ENCODE peak calls at places on chromosomes 16 and 17, in four cellular contexts. D is SK-N-SH, B is K562, W is WTC11. G is an unnamed sample.

GRCh38 chr17:57619061-57619937 is 125.8 kb downstream of the CCDC182 start:
- DNase-seq in D (peak), B (peak), W (no peak), G (no peak)

GRCh38 chr17:55458977-55459376 is 37.3 kb upstream of the MMD start:
- DNase-seq in D (no peak), B (no peak), W (no peak), G (no peak)

GRCh38 chr16:88922114-88922825 is 54.7 kb downstream of the CBFA2T3 start:
- DNase-seq in D (no peak), B (no peak), W (peak), G (peak)

GRCh38 chr16:87335968-87336849 is 19.0 kb upstream of the C16orf95 start:
- DNase-seq in D (no peak), B (no peak), W (no peak), G (no peak)

GRCh38 chr16:54242199-54242598 is 44.4 kb downstream of the IRX3 start:
- DNase-seq in D (peak), B (peak), W (peak), G (peak)

GRCh38 chr17:42895185-42895555 is 5.4 kb upstream of the G6PC1 start:
- DNase-seq in D (no peak), B (no peak), W (no peak), G (no peak)

GRCh38 chr16:80889779-80890359 is 85.5 kb upstream of the CDYL2 start:
- DNase-seq in D (no peak), B (no peak), W (no peak), G (no peak)

GRCh38 chr16:85751665-85752501 is 987 bp upstream of the C16orf74 start:
- DNase-seq in D (no peak), B (no peak), W (no peak), G (peak)

GRCh38 chr17:72677714-72678390 is 414.6 kb downstream of the SLC39A11 start:
- DNase-seq in D (no peak), B (no peak), W (no peak), G (no peak)

GRCh38 chr17:46977348-46977747 is 1.7 kb downstream of the RPRML start:
- DNase-seq in D (peak), B (peak), W (peak), G (peak)

GRCh38 chr16:15846510-15846909 is 10.3 kb downstream of the MYH11 start:
- DNase-seq in D (no peak), B (no peak), W (no peak), G (no peak)

GRCh38 chr17:16255481-16255901 is 38.5 kb downstream of the PIGL start:
- DNase-seq in D (no peak), B (no peak), W (no peak), G (no peak)

GRCh38 chr17:75832164-75832651 is 12.0 kb downstream of the UNC13D start:
- DNase-seq in D (no peak), B (no peak), W (no peak), G (peak)

GRCh38 chr16:11045846-11046245 is 101.5 kb downstream of the CLEC16A start:
- DNase-seq in D (no peak), B (no peak), W (no peak), G (no peak)

GRCh38 chr17:75125984-75126383 is 5.6 kb downstream of the NT5C start:
- DNase-seq in D (peak), B (no peak), W (no peak), G (no peak)

GRCh38 chr17:30970757-30971567 is at the start of gene RNF135:
- DNase-seq in D (no peak), B (no peak), W (peak), G (peak)

GRCh38 chr17:38703742-38704644 is 1.1 kb upstream of the MLLT6 start:
- DNase-seq in D (peak), B (peak), W (peak), G (peak)

GRCh38 chr16:68732068-68732680 is 4.9 kb upstream of the CDH1 start:
- DNase-seq in D (peak), B (peak), W (peak), G (peak)

GRCh38 chr17:21286771-21287702 is 2.5 kb downstream of the MAP2K3 start:
- DNase-seq in D (no peak), B (no peak), W (no peak), G (no peak)

GRCh38 chr16:3771513-3771912 is 54.2 kb upstream of the TRAP1 start:
- DNase-seq in D (no peak), B (no peak), W (no peak), G (no peak)
- TF ChIP-seq TEAD4 in D (no peak), B (no peak), W (no peak), G (no peak)

DNA sequence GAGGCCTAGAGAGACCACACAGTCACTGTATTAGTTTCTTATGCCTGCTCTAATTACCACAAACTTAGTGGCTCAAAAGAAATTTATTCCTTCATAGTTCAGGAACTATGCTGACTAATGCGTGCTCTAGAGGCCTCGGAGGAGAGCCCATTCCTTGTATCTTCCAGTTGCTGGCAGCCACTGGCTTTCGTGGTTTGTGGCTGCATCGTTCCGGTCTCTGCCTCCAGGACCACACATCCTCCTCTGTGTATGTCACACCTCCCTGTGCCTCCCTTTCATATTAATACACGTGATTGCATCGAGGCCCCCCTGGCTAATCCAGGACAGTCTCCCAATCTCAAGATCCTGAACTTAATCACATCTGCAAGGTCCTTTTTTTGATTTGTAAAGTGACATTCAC is 16.9 kb upstream of the MYLK3 start:
- DNase-seq in D (no peak), B (no peak), W (no peak), G (no peak)
- TF ChIP-seq TEAD4 in D (no peak), B (no peak), W (no peak), G (no peak)

GRCh38 chr16:30559690-30560089 is 1.5 kb upstream of the ZNF764 start:
- DNase-seq in D (no peak), B (no peak), W (no peak), G (no peak)

GRCh38 chr16:30562021-30562420 is 3.8 kb upstream of the ZNF764 start:
- DNase-seq in D (no peak), B (no peak), W (no peak), G (no peak)

GRCh38 chr16:30558789-30559377 is 709 bp upstream of the ZNF764 start:
- DNase-seq in D (no peak), B (no peak), W (no peak), G (no peak)

GRCh38 chr16:30557950-30558788 is at the start of gene ZNF764:
- DNase-seq in D (peak), B (peak), W (peak), G (peak)

DNA sequence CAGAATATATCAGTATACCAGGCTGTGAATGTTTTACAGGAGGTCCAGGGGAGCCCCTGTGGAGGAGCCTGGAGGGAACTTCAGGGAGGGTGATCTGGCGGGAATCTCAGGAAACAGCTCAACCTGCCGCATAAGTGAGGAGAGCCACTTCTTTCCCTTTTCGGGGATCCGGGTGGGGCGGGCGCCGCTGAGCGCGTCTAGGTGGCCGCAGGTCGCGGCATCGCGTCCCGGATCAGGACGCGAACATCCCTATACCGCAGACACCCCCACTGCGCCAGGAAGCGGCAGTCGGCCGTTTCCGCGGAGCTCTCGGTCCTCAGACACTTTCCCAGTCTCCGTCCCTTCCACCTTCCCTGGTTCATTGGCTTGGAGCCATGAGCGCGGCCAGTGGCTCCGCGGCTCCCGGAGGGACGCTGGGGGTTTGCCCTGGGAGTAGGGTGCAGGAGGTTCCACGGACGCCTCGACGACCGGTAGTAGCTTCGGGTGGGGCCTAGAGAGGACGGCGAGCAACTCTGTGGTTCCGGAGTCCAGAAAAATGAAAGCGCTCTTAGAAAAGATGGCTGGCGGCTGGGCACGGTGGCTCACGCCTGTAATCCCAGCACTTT is 3.1 kb upstream of the ZNF764 start:
- DNase-seq in D (no peak), B (no peak), W (peak), G (peak)
- TF ChIP-seq TEAD4 in D (no peak), B (no peak), W (no peak), G (no peak)

DNA sequence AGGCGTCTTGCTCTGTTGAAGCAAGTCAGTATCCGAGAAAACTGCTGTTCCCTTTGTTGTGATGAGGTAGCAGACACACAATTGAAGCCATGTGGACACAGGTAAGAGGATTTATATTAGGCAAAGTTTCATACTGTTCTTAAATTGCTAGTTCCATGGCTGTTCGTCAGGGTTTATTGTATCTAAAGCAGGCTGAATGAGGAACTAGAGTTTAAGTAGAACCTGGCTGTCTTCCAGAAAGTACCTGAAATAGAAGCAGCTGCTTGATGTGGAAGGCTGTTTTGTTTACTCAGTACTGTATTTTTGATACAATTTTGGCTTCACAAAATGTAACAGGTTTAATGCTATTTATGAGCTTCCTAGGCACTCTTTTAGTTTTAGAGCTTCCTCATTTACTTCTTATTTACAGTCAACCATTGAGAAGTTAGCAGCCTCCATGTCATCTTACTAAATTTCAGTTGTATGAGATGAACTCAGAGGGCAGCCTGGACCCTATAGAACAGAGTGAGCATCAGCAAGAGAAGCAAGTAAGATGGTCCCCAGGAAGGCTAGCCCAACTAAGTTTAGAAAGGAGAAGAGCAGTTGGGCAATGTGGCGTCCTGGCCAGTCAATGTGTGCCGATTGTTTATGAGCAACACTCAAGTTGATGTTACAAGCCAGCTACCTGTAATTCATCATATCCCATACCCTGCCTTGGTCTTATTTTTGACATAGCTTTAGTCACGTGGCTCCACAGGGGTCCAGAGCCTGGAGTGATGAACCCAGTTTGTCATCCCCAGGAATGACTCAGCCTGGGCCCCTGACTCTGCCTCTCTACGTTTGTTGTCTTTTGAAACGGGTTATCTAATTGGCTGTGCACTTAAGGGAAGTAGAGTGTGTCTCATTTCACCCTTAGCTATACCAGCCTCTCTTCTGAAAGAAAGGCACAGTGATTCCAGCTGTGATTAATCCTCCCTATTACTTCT is 9.6 kb upstream of the ARL2BP start:
- DNase-seq in D (no peak), B (peak), W (no peak), G (no peak)
- TF ChIP-seq TEAD4 in D (no peak), B (no peak), W (no peak), G (no peak)

GRCh38 chr16:2520097-2520783 is at the start of gene AMDHD2:
- DNase-seq in D (peak), B (peak), W (peak), G (no peak)

GRCh38 chr16:2523801-2524231 is 3.6 kb downstream of the AMDHD2 start:
- DNase-seq in D (no peak), B (no peak), W (no peak), G (no peak)

GRCh38 chr16:2518823-2519710 is 1.1 kb upstream of the AMDHD2 start:
- DNase-seq in D (peak), B (no peak), W (no peak), G (no peak)

GRCh38 chr16:2519711-2520080 is 475 bp upstream of the AMDHD2 start:
- DNase-seq in D (no peak), B (no peak), W (no peak), G (no peak)

DNA sequence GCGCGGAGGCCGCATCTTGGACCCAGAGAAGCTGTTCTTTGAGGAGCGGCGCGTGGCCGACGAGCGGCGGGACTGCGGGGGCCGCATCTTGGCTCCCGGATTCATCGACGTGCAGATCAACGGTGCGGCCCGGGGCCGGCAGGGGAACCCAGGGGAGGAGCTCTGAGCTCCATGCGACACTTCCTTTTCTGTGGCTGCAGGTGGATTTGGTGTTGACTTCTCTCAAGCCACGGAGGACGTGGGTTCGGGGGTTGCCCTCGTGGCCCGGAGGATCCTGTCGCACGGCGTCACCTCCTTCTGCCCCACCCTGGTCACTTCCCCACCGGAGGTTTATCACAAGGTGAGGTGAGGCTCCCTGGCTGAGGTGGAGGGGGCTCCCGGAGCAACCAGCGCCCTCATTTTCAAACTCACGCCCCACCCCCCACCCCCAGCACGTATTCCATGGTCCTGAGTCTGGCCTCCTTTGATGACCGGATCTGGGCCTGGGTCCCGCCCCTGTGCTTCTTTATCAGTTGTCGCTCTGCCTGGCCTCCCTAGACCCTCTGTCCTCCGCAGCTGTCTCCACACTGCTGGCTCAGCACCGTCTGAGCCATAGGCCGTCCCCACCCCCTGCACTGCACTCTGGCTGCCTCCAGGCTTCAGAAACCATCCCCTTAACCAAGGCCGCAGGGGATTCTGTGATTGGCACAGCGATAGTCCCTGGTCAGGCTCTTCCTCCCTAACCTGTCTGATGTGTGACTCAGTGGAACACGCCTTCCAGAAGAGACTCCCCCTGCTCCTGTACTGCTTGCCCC is 810 bp downstream of the AMDHD2 start:
- DNase-seq in D (peak), B (peak), W (no peak), G (no peak)
- TF ChIP-seq TEAD4 in D (no peak), B (no peak), W (no peak), G (no peak)

GRCh38 chr16:17404903-17405691 is 65.7 kb downstream of the XYLT1 start:
- DNase-seq in D (peak), B (no peak), W (no peak), G (no peak)
- TF ChIP-seq TEAD4 in D (no peak), B (no peak), W (no peak), G (no peak)

DNA sequence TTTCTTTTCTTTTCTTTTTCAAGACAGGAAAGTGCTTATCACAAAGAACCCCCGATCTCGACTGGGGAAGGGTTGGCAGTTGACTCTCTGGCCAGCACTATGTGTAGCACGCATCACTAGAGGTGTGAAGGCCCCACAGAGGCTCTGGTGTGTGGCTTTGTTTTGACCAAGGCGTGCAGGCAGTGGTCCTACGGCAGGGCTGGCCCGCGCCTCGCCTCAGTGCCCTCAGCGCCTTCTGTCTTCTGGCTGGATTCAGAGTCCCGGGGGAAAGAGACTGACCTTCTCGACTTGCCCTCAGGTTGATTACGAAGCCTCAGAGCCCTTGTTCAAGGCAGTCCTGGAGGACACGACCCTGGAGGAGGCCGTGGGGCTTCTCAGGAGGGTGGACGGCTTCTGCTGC is 18.7 kb downstream of the SGSH start:
- DNase-seq in D (no peak), B (no peak), W (no peak), G (no peak)
- TF ChIP-seq TEAD4 in D (no peak), B (no peak), W (no peak), G (no peak)

G was measured in H1.